ENCODE peak calls at places on chromosome 2, in five cellular contexts. One of them, this sample, is unnamed. For H3K27me3, the result is how much of the 10 kb centered on the place peaks cover.

GRCh38 chr2:219557791-219558785 is 13.3 kb downstream of the OBSL1 start:
- DNase-seq in pancreas: peak
- DNase-seq in CD4-positive, alpha-beta memory T cell: no peak
- DNase-seq in effector memory CD4-positive, alpha-beta T cell: no peak
- DNase-seq in BJ: no peak
- DNase-seq in this sample: no peak

GRCh38 chr2:109463891-109464290 is 149.9 kb downstream of the SEPTIN10 start:
- DNase-seq in pancreas: no peak
- DNase-seq in CD4-positive, alpha-beta memory T cell: no peak
- DNase-seq in effector memory CD4-positive, alpha-beta T cell: no peak
- DNase-seq in BJ: no peak
- DNase-seq in this sample: no peak

GRCh38 chr2:11568436-11568835 is 34.6 kb downstream of the GREB1 start:
- DNase-seq in pancreas: no peak
- DNase-seq in CD4-positive, alpha-beta memory T cell: no peak
- DNase-seq in effector memory CD4-positive, alpha-beta T cell: no peak
- DNase-seq in BJ: no peak
- DNase-seq in this sample: peak

GRCh38 chr2:7210712-7211111 is 293.5 kb downstream of the RNF144A start:
- DNase-seq in pancreas: no peak
- DNase-seq in CD4-positive, alpha-beta memory T cell: no peak
- DNase-seq in effector memory CD4-positive, alpha-beta T cell: no peak
- DNase-seq in BJ: no peak
- DNase-seq in this sample: no peak

GRCh38 chr2:100733344-100734187 is 86.4 kb upstream of the NPAS2 start:
- DNase-seq in pancreas: peak
- DNase-seq in CD4-positive, alpha-beta memory T cell: no peak
- DNase-seq in effector memory CD4-positive, alpha-beta T cell: no peak
- DNase-seq in BJ: no peak
- DNase-seq in this sample: no peak

GRCh38 chr2:84881581-84882414 is 914 bp upstream of the TRABD2A start:
- DNase-seq in pancreas: peak
- DNase-seq in CD4-positive, alpha-beta memory T cell: peak
- DNase-seq in effector memory CD4-positive, alpha-beta T cell: peak
- DNase-seq in BJ: no peak
- DNase-seq in this sample: peak

GRCh38 chr2:33788044-33788443 is 188.9 kb upstream of the FAM98A start:
- DNase-seq in pancreas: no peak
- DNase-seq in CD4-positive, alpha-beta memory T cell: no peak
- DNase-seq in effector memory CD4-positive, alpha-beta T cell: no peak
- DNase-seq in BJ: peak
- DNase-seq in this sample: no peak

GRCh38 chr2:53939656-53940055 is 31.1 kb downstream of the PSME4 start:
- DNase-seq in pancreas: no peak
- DNase-seq in CD4-positive, alpha-beta memory T cell: no peak
- DNase-seq in effector memory CD4-positive, alpha-beta T cell: no peak
- DNase-seq in BJ: no peak
- DNase-seq in this sample: no peak

GRCh38 chr2:207558106-207558505 is 28.3 kb downstream of the CREB1 start:
- DNase-seq in pancreas: no peak
- DNase-seq in CD4-positive, alpha-beta memory T cell: no peak
- DNase-seq in effector memory CD4-positive, alpha-beta T cell: no peak
- DNase-seq in BJ: peak
- DNase-seq in this sample: no peak

GRCh38 chr2:127128508-127128907 is 21.6 kb upstream of the BIN1 start:
- DNase-seq in pancreas: peak
- DNase-seq in CD4-positive, alpha-beta memory T cell: no peak
- DNase-seq in effector memory CD4-positive, alpha-beta T cell: no peak
- DNase-seq in BJ: no peak
- DNase-seq in this sample: peak

GRCh38 chr2:85814802-85815550 is 61.2 kb downstream of the ATOH8 start:
- DNase-seq in pancreas: no peak
- DNase-seq in CD4-positive, alpha-beta memory T cell: no peak
- DNase-seq in effector memory CD4-positive, alpha-beta T cell: no peak
- DNase-seq in BJ: no peak
- DNase-seq in this sample: no peak

GRCh38 chr2:41061371-41061770 is 609.5 kb upstream of the SLC8A1 start:
- DNase-seq in pancreas: no peak
- DNase-seq in CD4-positive, alpha-beta memory T cell: no peak
- DNase-seq in effector memory CD4-positive, alpha-beta T cell: no peak
- DNase-seq in BJ: peak
- DNase-seq in this sample: no peak

GRCh38 chr2:3192920-3193319 is 184.7 kb downstream of the EIPR1 start:
- DNase-seq in pancreas: no peak
- DNase-seq in CD4-positive, alpha-beta memory T cell: no peak
- DNase-seq in effector memory CD4-positive, alpha-beta T cell: no peak
- DNase-seq in BJ: no peak
- DNase-seq in this sample: no peak

GRCh38 chr2:164903214-164903613 is 52.1 kb downstream of the SLC38A11 start:
- DNase-seq in pancreas: no peak
- DNase-seq in CD4-positive, alpha-beta memory T cell: no peak
- DNase-seq in effector memory CD4-positive, alpha-beta T cell: no peak
- DNase-seq in BJ: no peak
- DNase-seq in this sample: no peak

GRCh38 chr2:9002313-9002636 is 1.2 kb downstream of the MBOAT2 start:
- DNase-seq in pancreas: no peak
- DNase-seq in CD4-positive, alpha-beta memory T cell: no peak
- DNase-seq in effector memory CD4-positive, alpha-beta T cell: no peak
- DNase-seq in BJ: no peak
- DNase-seq in this sample: no peak

GRCh38 chr2:204108301-204108700 is 171.7 kb downstream of the ICOS start:
- DNase-seq in pancreas: no peak
- DNase-seq in CD4-positive, alpha-beta memory T cell: peak
- DNase-seq in effector memory CD4-positive, alpha-beta T cell: peak
- DNase-seq in BJ: no peak
- DNase-seq in this sample: peak

GRCh38 chr2:80053522-80054338 is 250.8 kb downstream of the LRRTM1 start:
- DNase-seq in pancreas: no peak
- DNase-seq in CD4-positive, alpha-beta memory T cell: no peak
- DNase-seq in effector memory CD4-positive, alpha-beta T cell: no peak
- DNase-seq in BJ: no peak
- DNase-seq in this sample: no peak

GRCh38 chr2:224014336-224014735 is 24.8 kb downstream of the SERPINE2 start:
- DNase-seq in pancreas: no peak
- DNase-seq in CD4-positive, alpha-beta memory T cell: no peak
- DNase-seq in effector memory CD4-positive, alpha-beta T cell: no peak
- DNase-seq in BJ: no peak
- DNase-seq in this sample: no peak

GRCh38 chr2:41710944-41711343 is 336.9 kb upstream of the PKDCC start:
- DNase-seq in pancreas: no peak
- DNase-seq in CD4-positive, alpha-beta memory T cell: no peak
- DNase-seq in effector memory CD4-positive, alpha-beta T cell: no peak
- DNase-seq in BJ: no peak
- DNase-seq in this sample: no peak

GRCh38 chr2:109324859-109325258 is 195.9 kb downstream of the SH3RF3 start:
- DNase-seq in pancreas: no peak
- DNase-seq in CD4-positive, alpha-beta memory T cell: no peak
- DNase-seq in effector memory CD4-positive, alpha-beta T cell: no peak
- DNase-seq in BJ: peak
- DNase-seq in this sample: no peak

GRCh38 chr2:27799646-27800010 is 28.1 kb downstream of the MRPL33 start:
- DNase-seq in pancreas: no peak
- DNase-seq in CD4-positive, alpha-beta memory T cell: no peak
- DNase-seq in effector memory CD4-positive, alpha-beta T cell: no peak
- DNase-seq in BJ: no peak
- DNase-seq in this sample: no peak

GRCh38 chr2:24919100-24919976 is 699 bp downstream of the ADCY3 start:
- DNase-seq in pancreas: no peak
- DNase-seq in CD4-positive, alpha-beta memory T cell: peak
- DNase-seq in effector memory CD4-positive, alpha-beta T cell: peak
- DNase-seq in BJ: no peak
- DNase-seq in this sample: peak

GRCh38 chr2:141384676-141385075 is 746.1 kb downstream of the LRP1B start:
- DNase-seq in pancreas: no peak
- DNase-seq in CD4-positive, alpha-beta memory T cell: no peak
- DNase-seq in effector memory CD4-positive, alpha-beta T cell: no peak
- DNase-seq in BJ: no peak
- DNase-seq in this sample: no peak

GRCh38 chr2:153287109-153287801 is 191.3 kb downstream of the RPRM start:
- DNase-seq in pancreas: no peak
- DNase-seq in CD4-positive, alpha-beta memory T cell: no peak
- DNase-seq in effector memory CD4-positive, alpha-beta T cell: no peak
- DNase-seq in BJ: no peak
- DNase-seq in this sample: peak

GRCh38 chr2:39381653-39382052 is 55.4 kb downstream of the MAP4K3 start:
- DNase-seq in pancreas: no peak
- DNase-seq in CD4-positive, alpha-beta memory T cell: no peak
- DNase-seq in effector memory CD4-positive, alpha-beta T cell: no peak
- DNase-seq in BJ: no peak
- DNase-seq in this sample: peak

GRCh38 chr2:82790277-82791021 is 1668.6 kb downstream of the SUCLG1 start:
- DNase-seq in pancreas: no peak
- DNase-seq in CD4-positive, alpha-beta memory T cell: no peak
- DNase-seq in effector memory CD4-positive, alpha-beta T cell: no peak
- DNase-seq in BJ: no peak
- DNase-seq in this sample: no peak

GRCh38 chr2:1429895-1430294 is 16.6 kb downstream of the TPO start:
- DNase-seq in pancreas: no peak
- DNase-seq in CD4-positive, alpha-beta memory T cell: no peak
- DNase-seq in effector memory CD4-positive, alpha-beta T cell: no peak
- DNase-seq in BJ: no peak
- DNase-seq in this sample: no peak

GRCh38 chr2:142165790-142166189 is 35.0 kb upstream of the LRP1B start:
- DNase-seq in pancreas: no peak
- DNase-seq in CD4-positive, alpha-beta memory T cell: no peak
- DNase-seq in effector memory CD4-positive, alpha-beta T cell: no peak
- DNase-seq in BJ: peak
- DNase-seq in this sample: peak

GRCh38 chr2:32008811-32009478 is 1.9 kb downstream of the MEMO1 start:
- DNase-seq in pancreas: peak
- DNase-seq in CD4-positive, alpha-beta memory T cell: no peak
- DNase-seq in effector memory CD4-positive, alpha-beta T cell: no peak
- DNase-seq in BJ: no peak
- DNase-seq in this sample: no peak

GRCh38 chr2:136024616-136025015 is 39.2 kb upstream of the DARS1 start:
- DNase-seq in pancreas: no peak
- DNase-seq in CD4-positive, alpha-beta memory T cell: no peak
- DNase-seq in effector memory CD4-positive, alpha-beta T cell: no peak
- DNase-seq in BJ: no peak
- DNase-seq in this sample: no peak

GRCh38 chr2:205858781-205859478 is 176.6 kb downstream of the NRP2 start:
- DNase-seq in pancreas: peak
- DNase-seq in CD4-positive, alpha-beta memory T cell: no peak
- DNase-seq in effector memory CD4-positive, alpha-beta T cell: no peak
- DNase-seq in BJ: peak
- DNase-seq in this sample: no peak

GRCh38 chr2:205860847-205861246 is 178.5 kb downstream of the NRP2 start:
- DNase-seq in pancreas: no peak
- DNase-seq in CD4-positive, alpha-beta memory T cell: no peak
- DNase-seq in effector memory CD4-positive, alpha-beta T cell: no peak
- DNase-seq in BJ: no peak
- DNase-seq in this sample: no peak

GRCh38 chr2:205864511-205864910 is 182.2 kb downstream of the NRP2 start:
- DNase-seq in pancreas: no peak
- DNase-seq in CD4-positive, alpha-beta memory T cell: no peak
- DNase-seq in effector memory CD4-positive, alpha-beta T cell: no peak
- DNase-seq in BJ: no peak
- DNase-seq in this sample: no peak

GRCh38 chr2:205857532-205857931 is 175.2 kb downstream of the NRP2 start:
- DNase-seq in pancreas: no peak
- DNase-seq in CD4-positive, alpha-beta memory T cell: no peak
- DNase-seq in effector memory CD4-positive, alpha-beta T cell: no peak
- DNase-seq in BJ: no peak
- DNase-seq in this sample: no peak

GRCh38 chr2:205860146-205860545 is 177.8 kb downstream of the NRP2 start:
- DNase-seq in pancreas: no peak
- DNase-seq in CD4-positive, alpha-beta memory T cell: no peak
- DNase-seq in effector memory CD4-positive, alpha-beta T cell: no peak
- DNase-seq in BJ: no peak
- DNase-seq in this sample: no peak
- H3K4me3 ChIP-seq in pancreas: no peak
- H3K4me3 ChIP-seq in CD4-positive, alpha-beta memory T cell: no peak
- H3K4me3 ChIP-seq in effector memory CD4-positive, alpha-beta T cell: no peak
- H3K4me3 ChIP-seq in BJ: no peak
- H3K4me3 ChIP-seq in this sample: no peak

DNA sequence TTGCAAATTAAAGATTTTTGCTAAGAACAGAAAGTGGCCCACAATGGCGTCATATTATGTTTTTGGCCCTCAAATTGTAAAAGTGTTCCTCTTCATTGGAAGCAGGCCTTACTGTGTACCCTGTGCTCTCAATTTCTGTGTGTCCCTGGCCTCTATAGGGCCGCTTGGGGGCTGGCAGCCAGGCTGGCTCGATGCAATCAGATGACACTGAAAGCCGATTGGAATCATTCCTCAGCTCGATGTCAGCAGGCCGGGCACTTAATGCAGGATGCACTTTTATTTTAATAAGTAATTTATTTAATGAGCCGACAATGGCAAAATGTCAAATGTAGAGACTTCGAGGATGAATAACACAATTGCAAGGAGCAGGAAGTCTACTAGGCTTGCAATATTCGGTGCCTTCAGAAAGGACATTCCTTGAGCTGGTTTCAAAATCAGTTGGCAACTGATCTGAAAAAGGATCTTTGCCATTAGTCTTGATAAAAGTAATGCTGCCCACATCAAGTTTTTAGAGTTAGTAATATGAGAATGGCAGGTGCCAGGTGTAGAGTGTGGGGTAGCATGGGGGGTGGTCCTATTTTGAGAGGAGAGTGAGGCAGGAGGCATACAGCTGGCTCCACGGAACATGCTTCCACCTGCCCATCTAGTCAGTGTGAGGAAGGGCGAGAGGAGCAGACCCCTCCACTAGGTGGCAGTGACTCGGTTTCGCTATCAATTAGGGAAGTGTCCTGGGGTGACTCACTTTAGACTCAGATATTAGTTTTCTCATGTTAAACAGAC is 80.7 kb downstream of the NABP1 start:
- DNase-seq in pancreas: peak
- DNase-seq in CD4-positive, alpha-beta memory T cell: peak
- DNase-seq in effector memory CD4-positive, alpha-beta T cell: peak
- DNase-seq in BJ: no peak
- DNase-seq in this sample: peak
- H3K27me3 ChIP-seq in pancreas: under half
- H3K27me3 ChIP-seq in CD4-positive, alpha-beta memory T cell: under half
- H3K27me3 ChIP-seq in effector memory CD4-positive, alpha-beta T cell: under half
- H3K27me3 ChIP-seq in BJ: under half
- H3K27me3 ChIP-seq in this sample: under half

GRCh38 chr2:10285191-10285577 is 17.5 kb upstream of the HPCAL1 start:
- DNase-seq in pancreas: no peak
- DNase-seq in CD4-positive, alpha-beta memory T cell: no peak
- DNase-seq in effector memory CD4-positive, alpha-beta T cell: no peak
- DNase-seq in BJ: no peak
- DNase-seq in this sample: peak
- H3K4me3 ChIP-seq in pancreas: no peak
- H3K4me3 ChIP-seq in CD4-positive, alpha-beta memory T cell: no peak
- H3K4me3 ChIP-seq in effector memory CD4-positive, alpha-beta T cell: no peak
- H3K4me3 ChIP-seq in BJ: no peak
- H3K4me3 ChIP-seq in this sample: no peak

DNA sequence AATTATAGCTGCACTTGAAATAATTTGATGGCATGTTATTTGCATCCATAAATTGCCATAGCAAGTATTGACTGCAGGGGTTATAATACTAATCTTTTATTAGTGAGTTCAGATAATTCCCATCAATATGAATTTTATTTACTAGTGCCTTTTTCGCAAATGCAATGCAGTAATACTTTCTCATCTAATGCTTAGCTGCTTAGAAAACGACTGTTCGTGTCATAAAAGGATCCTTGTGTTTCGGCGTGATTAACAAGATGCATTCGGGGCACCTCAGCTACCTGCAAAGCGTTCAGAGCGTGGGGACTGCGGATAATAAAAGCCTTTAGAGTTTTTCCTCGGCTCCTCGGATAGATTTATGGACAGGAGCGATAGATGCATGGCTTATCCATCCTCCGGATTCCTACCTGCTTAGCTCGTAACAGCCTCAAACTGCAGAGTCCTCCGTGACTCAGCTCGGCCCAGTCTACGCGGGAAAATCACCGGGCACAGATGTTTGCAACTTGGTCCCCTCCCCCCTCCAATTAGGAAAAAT is 2.6 kb upstream of the GBX2 start:
- DNase-seq in pancreas: no peak
- DNase-seq in CD4-positive, alpha-beta memory T cell: no peak
- DNase-seq in effector memory CD4-positive, alpha-beta T cell: no peak
- DNase-seq in BJ: no peak
- DNase-seq in this sample: no peak
- H3K27me3 ChIP-seq in pancreas: under half
- H3K27me3 ChIP-seq in CD4-positive, alpha-beta memory T cell: under half
- H3K27me3 ChIP-seq in effector memory CD4-positive, alpha-beta T cell: half or more
- H3K27me3 ChIP-seq in BJ: half or more
- H3K27me3 ChIP-seq in this sample: half or more

This sample was measured in H7.